ENCODE peak calls at places on chromosomes 16 and 17, in four cellular contexts. R is A549, P is cardiac muscle cell, B is tibial artery. Y is an unnamed sample.

GRCh38 chr17:2705263-2705662 is 6.3 kb downstream of the CLUH start:
- DNase-seq in B (no peak), R (peak; percentile 45), P (no peak), Y (no peak)

GRCh38 chr16:50210266-50211038 is 55.9 kb upstream of the ADCY7 start:
- DNase-seq in R (peak; percentile 78), B (peak; percentile 85), P (peak; percentile 89), Y (peak; percentile 84)

GRCh38 chr17:43418441-43419374 is 19.9 kb downstream of the ARL4D start:
- DNase-seq in P (peak; percentile 35), R (peak; percentile 88), B (peak; percentile 86), Y (peak; percentile 23)

GRCh38 chr17:332558-333322 is 19.9 kb downstream of the RPH3AL start:
- DNase-seq in R (no peak), B (peak; percentile 67), P (no peak), Y (no peak)

GRCh38 chr17:12254460-12254859 is 233.8 kb downstream of the MAP2K4 start:
- DNase-seq in R (no peak), P (no peak), B (no peak), Y (no peak)

GRCh38 chr16:66372078-66372897 is 5.8 kb downstream of the CDH5 start:
- DNase-seq in P (no peak), R (no peak), B (peak; percentile 59), Y (no peak)

GRCh38 chr16:1791943-1792812 is 1.3 kb downstream of the IGFALS start:
- DNase-seq in R (no peak), P (no peak), B (no peak), Y (no peak)

GRCh38 chr17:12712941-12713340 is 47.3 kb downstream of the MYOCD start:
- DNase-seq in P (no peak), B (no peak), R (no peak), Y (no peak)

GRCh38 chr16:87133112-87133850 is 183.9 kb downstream of the C16orf95 start:
- DNase-seq in R (no peak), P (no peak), B (peak; percentile 48), Y (no peak)

DNA sequence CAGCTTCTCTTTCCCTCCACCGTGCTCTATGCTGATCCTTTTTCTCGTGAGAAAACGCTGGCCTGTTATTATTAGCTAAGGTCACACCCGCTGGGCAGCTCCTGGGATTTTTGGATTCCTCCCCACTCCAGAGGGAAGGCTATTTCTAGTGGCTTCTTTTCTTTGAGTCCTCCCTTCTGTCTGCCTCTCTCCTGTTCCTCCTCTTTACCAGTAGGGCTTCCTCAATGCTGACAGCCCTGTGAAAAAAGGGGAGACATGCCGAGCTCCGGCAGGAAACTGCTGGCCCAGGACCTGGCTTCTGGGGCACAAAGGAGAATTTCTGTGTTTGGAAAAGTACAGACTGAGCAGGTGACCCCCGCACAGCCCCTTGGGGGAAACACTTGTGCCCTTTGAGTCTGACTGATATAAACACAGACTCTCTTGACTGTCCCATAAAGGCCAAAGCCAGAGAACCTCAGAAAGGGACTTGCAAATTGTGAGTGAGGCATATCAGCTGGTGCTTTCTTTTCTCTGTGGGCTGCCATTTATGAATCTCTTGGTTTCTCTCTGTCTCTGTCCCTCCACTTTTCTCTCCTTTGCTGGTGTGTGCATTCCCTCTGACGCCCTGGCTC is 14.0 kb upstream of the RNF135 start:
- DNase-seq in B (no peak), R (no peak), P (peak; percentile 2), Y (no peak)
- TF ChIP-seq CTCF in B (no peak), R (no peak), P (no peak), Y (no peak)

GRCh38 chr16:8872071-8872470 is 3.3 kb upstream of the CARHSP1 start:
- DNase-seq in P (no peak), R (no peak), B (no peak), Y (no peak)

GRCh38 chr16:8867483-8868271 is 1.1 kb downstream of the CARHSP1 start:
- DNase-seq in P (peak; percentile 39), B (peak; percentile 80), R (no peak), Y (peak; percentile 51)

GRCh38 chr16:8868272-8869211 is at the start of gene CARHSP1:
- DNase-seq in P (peak; percentile 92), B (peak; percentile 92), R (peak; percentile 91), Y (peak; percentile 87)

GRCh38 chr16:8866884-8867482 is 1.8 kb downstream of the CARHSP1 start:
- DNase-seq in R (no peak), B (no peak), P (peak; percentile 50), Y (no peak)

DNA sequence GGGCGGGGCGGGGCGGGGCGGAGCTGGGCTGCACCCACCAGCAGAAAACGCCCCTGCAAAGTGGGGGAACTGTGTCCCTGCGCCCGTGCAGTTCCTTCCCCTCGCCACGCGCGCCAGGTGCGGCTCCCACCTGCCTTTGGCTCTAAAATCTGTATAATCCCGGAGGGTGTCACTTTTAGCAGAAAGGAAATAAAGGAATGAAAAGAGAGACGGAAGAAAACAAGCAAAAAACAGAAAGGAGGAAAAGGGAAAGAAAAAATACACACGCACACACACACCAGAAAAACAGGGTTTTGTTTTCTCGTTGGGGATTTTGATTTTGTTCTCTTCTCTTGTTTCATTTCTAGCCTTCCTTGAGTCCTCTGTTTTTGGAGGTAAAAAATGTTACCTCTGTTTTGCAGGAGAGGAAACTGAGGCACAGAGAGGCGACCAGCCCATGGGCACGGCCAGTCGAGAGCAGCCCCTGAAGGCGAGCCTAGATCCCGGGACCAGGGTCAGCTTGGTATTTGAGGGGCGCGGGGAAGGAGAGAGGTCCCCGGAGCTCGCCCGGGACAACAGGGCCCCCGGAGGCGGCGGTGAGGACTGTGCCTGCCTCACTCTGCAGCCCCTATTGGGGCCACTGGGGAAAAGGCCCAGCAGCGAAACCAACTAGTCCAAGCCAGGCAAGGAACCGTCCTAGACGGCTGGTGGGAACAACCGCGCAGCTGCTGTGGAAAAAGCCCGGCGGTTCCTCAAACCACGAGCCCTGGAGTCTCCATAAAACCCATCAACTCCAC is 594 bp upstream of the CARHSP1 start:
- DNase-seq in R (no peak), B (no peak), P (no peak), Y (peak; percentile 34)
- TF ChIP-seq CTCF in R (no peak), B (no peak), P (no peak), Y (peak; percentile 35)

GRCh38 chr17:14048169-14048568 is 21.1 kb upstream of the COX10 start:
- DNase-seq in R (peak; percentile 28), P (no peak), B (no peak), Y (no peak)
- TF ChIP-seq CTCF in R (no peak), P (peak; percentile 23), B (no peak), Y (peak; percentile 21)

GRCh38 chr16:88407042-88407420 is 24.3 kb downstream of the ZNF469 start:
- DNase-seq in R (no peak), P (no peak), B (no peak), Y (no peak)

GRCh38 chr16:88405325-88406060 is 22.7 kb downstream of the ZNF469 start:
- DNase-seq in B (peak; percentile 77), R (no peak), P (no peak), Y (no peak)

GRCh38 chr16:88407807-88408206 is 25.0 kb downstream of the ZNF469 start:
- DNase-seq in R (no peak), B (no peak), P (no peak), Y (no peak)

GRCh38 chr16:88404769-88405168 is 22.0 kb downstream of the ZNF469 start:
- DNase-seq in R (no peak), B (no peak), P (no peak), Y (no peak)

GRCh38 chr16:88406096-88407041 is 23.6 kb downstream of the ZNF469 start:
- DNase-seq in P (no peak), R (no peak), B (no peak), Y (no peak)
- TF ChIP-seq CTCF in P (peak; percentile 4), R (no peak), B (no peak), Y (no peak)

GRCh38 chr16:89687092-89687940 is 827 bp downstream of the CDK10 start:
- DNase-seq in R (peak; percentile 79), B (no peak), P (no peak), Y (peak; percentile 36)
- TF ChIP-seq CTCF in R (no peak), B (no peak), P (no peak), Y (no peak)

GRCh38 chr17:49576906-49577650 is 1.4 kb downstream of the NXPH3 start:
- DNase-seq in B (peak; percentile 74), P (no peak), R (no peak), Y (no peak)

GRCh38 chr17:49574283-49574892 is 1.3 kb upstream of the NXPH3 start:
- DNase-seq in B (peak; percentile 78), R (no peak), P (no peak), Y (no peak)

GRCh38 chr17:49574945-49575523 is 637 bp upstream of the NXPH3 start:
- DNase-seq in B (no peak), P (no peak), R (no peak), Y (no peak)

GRCh38 chr17:49576121-49576905 is 642 bp downstream of the NXPH3 start:
- DNase-seq in R (peak; percentile 33), B (peak; percentile 86), P (peak; percentile 84), Y (no peak)

DNA sequence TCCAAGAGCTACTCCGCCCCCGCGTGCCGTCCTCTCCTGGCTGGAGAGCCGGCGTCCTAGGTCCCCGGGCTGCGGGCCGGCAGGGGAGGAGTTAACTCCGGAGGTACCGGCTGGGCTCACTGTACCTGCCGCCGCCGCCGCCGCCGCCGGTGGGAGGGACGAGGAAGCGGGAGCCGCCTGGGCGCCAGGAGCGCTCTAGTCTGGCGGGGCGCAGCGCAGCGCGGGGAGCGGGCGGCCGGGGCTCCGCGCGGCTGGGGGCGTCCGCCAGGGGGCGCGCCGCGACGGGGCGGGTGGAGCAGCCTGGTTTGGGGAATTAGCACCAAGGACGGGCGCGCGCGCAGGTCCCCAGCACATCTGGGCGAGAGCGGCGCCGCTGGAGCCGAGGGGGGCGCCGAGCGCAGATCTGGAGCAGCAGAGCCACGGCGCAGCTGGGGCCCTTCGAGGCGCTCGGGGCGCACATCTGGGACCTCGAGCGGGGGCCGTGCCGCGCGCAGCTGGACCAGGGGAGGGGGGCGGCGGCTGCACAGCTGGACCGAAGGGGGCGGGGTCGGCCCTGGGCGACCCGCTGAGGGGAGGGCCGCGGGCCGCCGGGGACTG is at the start of gene NXPH3:
- DNase-seq in B (peak; percentile 91), P (peak; percentile 85), R (peak; percentile 64), Y (peak; percentile 75)
- TF ChIP-seq CTCF in B (peak; percentile 96), P (peak; percentile 25), R (peak; percentile 96), Y (peak; percentile 77)

DNA sequence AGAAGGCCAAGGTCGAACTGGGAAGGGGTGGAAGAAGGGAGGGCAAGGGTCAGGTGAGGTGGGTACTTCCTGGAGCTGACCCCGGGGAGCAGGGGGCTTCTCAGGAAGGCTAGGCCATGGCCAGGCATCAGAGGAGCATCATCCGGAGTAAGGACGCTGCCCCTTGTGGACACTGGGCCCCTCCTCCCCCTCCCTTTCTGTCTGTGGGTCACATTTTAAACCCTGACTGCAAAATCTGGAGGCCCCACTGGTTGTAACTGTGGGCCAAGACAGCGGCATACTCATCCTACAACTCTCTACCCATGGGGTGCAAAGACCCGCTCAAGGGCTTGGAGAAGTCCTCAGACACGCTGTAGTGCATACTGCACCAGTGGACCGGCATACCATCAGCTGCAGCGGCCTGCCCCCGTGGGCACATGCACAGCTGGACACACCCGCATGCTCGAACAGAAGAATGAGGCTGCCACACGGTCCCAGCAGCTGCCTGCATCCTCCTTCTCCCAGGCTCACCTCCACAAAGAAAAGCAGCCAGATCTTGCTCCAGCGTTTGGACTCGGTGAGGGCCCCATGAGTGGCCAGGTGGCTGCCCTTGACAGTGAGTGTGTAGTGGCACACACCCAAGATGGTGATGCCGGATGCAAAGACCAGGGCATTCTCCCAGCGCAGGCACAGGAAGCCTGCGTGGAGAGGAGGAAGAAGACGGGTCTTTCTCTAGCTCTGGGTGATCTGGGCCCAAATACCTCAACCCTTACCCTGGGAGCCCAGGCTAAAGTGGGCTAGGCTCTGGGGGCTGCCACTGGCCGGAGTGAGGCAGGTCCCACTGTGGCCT is 1.2 kb downstream of the FADS6 start:
- DNase-seq in P (no peak), B (no peak), R (no peak), Y (no peak)
- TF ChIP-seq CTCF in P (no peak), B (no peak), R (no peak), Y (no peak)